ENCODE peak calls at places on chromosome X, in eight cellular contexts. C is IMR-90; R is fibroblast of lung; M is upper lobe of left lung; K is substantia nigra; X is CD8-positive, alpha-beta T cell; Q is lung; I is cardiac muscle cell. B is an unnamed sample.

GRCh38 chrX:118961866-118962560 is 12.4 kb upstream of the LONRF3 start:
- DNase-seq in Q (no peak), I (no peak), M (no peak), X (no peak), R (no peak), C (no peak), K (no peak), B (no peak)

GRCh38 chrX:77918568-77918967 is 8.1 kb downstream of the ATP7A start:
- DNase-seq in X (no peak), M (no peak), I (peak), Q (no peak), R (peak), K (no peak), C (peak), B (no peak)

GRCh38 chrX:107676559-107677378 is 48.5 kb downstream of the PRPS1 start:
- DNase-seq in Q (peak), K (no peak), M (peak), C (peak), R (peak), X (peak), I (peak), B (no peak)

GRCh38 chrX:129959493-129959832 is 23.0 kb upstream of the BCORL1 start:
- DNase-seq in M (peak), X (no peak), I (peak), C (peak), K (no peak), Q (no peak), R (peak), B (no peak)

GRCh38 chrX:12497832-12498591 is 293.2 kb upstream of the PRPS2 start:
- DNase-seq in I (no peak), Q (no peak), K (no peak), C (no peak), X (no peak), M (no peak), R (no peak), B (peak)

GRCh38 chrX:11287505-11287904 is 5.7 kb upstream of the AMELX start:
- DNase-seq in X (no peak), Q (no peak), I (peak), C (peak), M (no peak), R (no peak), K (no peak), B (no peak)

GRCh38 chrX:155632424-155633100 is 19.8 kb upstream of the TMLHE start:
- DNase-seq in I (no peak), R (no peak), K (no peak), Q (no peak), C (peak), M (no peak), X (no peak), B (no peak)

GRCh38 chrX:20515841-20516461 is 249.2 kb upstream of the RPS6KA3 start:
- DNase-seq in X (no peak), K (no peak), R (peak), I (peak), M (no peak), C (peak), Q (no peak), B (no peak)

GRCh38 chrX:76915836-76916235 is 488.3 kb downstream of the MAGEE1 start:
- DNase-seq in R (no peak), C (no peak), Q (no peak), X (no peak), I (no peak), K (no peak), M (no peak), B (no peak)

GRCh38 chrX:18995216-18995615 is 11.3 kb upstream of the PHKA2 start:
- DNase-seq in M (no peak), I (peak), K (no peak), X (no peak), Q (no peak), C (peak), R (peak), B (no peak)

GRCh38 chrX:2732076-2732475 is 19.8 kb upstream of the XG start:
- DNase-seq in R (no peak), C (no peak), M (peak), X (no peak), K (no peak), I (no peak), Q (no peak), B (no peak)

GRCh38 chrX:50157545-50158125 is 43.2 kb downstream of the AKAP4 start:
- DNase-seq in Q (no peak), X (no peak), I (peak), R (no peak), K (no peak), M (no peak), C (no peak), B (no peak)

GRCh38 chrX:44747317-44747716 is 96.5 kb upstream of the DUSP21 start:
- DNase-seq in C (no peak), X (no peak), R (no peak), M (no peak), K (no peak), Q (no peak), I (no peak), B (no peak)

DNA sequence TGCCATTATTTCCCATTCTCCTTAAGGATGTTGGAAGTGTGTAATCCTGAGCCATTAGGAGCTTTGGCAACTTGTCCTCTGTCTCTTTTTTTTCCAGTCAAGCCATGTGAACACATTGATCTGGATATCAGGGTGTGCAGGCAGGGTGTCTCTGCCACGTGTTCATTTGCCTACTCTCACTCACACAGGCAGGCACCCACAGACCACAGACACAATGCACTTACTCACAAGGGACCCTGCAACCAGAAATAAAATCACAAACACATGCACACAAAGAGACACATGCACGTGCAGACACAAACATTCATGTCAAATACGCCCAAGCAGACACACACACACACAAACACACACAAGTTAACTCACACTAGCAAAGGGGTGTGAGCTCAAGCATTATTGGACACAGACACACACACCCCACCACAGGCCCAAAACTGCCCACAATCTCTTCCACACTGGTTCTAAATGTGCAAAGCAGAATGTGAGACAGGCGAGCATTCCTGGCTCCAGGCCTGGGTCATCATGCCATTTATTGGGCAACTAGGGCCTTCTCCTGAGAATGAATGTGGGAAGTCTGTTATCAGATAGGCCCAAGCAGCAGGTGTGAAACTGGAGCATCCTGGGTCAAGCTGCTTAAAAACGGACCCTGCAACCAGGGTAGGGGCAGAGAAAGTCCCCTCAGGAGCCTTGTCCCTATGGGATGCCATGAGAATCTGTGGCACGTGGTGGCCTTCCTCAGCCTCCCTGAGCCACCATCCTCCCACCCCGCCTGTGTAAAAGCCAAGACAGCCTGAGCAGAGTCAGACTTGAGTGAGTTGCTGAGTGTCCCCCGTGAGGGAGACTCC is 63.4 kb downstream of the NBDY start:
- DNase-seq in I (no peak), C (no peak), X (no peak), M (no peak), R (no peak), Q (peak), K (no peak), B (no peak)
- H3K27ac ChIP-seq in I (no peak), C (no peak), X (no peak), M (no peak), R (no peak), Q (no peak), K (no peak), B (no peak)

DNA sequence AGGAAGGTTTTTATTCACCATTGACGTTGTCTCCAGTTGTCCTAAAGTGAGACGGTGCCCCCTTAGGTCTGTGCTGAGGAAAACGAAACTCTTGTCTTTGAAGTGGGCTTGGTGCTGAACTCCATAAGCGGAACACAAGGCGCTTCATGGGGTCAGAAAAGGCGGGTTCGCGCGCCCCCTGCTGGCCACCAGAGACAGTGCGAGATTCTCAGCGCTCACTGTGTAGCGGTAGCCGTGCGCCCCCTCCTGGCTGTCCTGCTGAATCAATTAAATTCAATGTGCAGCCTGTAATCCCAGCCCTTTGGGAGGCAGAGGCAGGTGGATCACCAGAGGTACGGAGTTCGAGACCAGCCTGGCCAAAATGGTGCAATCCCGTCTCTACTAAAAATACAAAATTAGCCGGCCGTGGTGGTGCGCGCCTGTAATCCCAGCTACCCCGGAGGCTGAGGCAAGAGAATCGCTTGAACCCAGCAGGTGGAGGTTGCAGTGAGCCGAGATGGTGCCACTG is 64.1 kb downstream of the RLIM start:
- DNase-seq in X (peak), I (peak), C (peak), M (peak), R (peak), Q (peak), K (peak), B (no peak)
- H3K27ac ChIP-seq in X (no peak), I (no peak), C (no peak), M (no peak), R (no peak), Q (no peak), K (no peak), B (no peak)

GRCh38 chrX:40005290-40006011 is 92.3 kb downstream of the BCOR start:
- DNase-seq in C (no peak), M (peak), X (no peak), I (peak), Q (no peak), K (no peak), R (no peak), B (no peak)
- H3K27ac ChIP-seq in C (no peak), M (no peak), X (no peak), I (no peak), Q (no peak), K (no peak), R (no peak), B (no peak)

DNA sequence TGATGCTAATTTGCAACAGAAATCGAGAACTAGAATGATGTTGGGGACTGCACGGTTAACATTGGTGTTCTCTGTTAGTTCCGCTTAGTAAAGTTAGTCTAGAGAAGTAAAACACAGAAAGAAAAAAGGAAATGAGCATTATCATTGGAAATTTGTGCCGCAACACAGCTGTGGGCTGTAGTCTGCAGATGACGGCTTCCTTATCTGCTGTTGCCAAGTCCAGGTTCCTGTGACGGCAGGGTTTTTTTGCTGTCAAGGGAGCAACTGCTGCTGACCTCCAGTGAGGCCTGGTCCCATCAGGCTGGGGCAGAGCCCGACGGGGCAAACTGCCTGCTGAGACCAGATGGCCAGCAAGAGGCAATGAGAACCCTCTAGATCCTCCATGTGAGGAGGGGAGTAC is 38.9 kb upstream of the PHEX start:
- DNase-seq in Q (no peak), K (no peak), X (no peak), I (peak), R (no peak), M (peak), C (no peak), B (no peak)
- H3K27ac ChIP-seq in Q (no peak), K (no peak), X (no peak), I (peak), R (no peak), M (peak), C (peak), B (no peak)

GRCh38 chrX:39773150-39773549 is 324.6 kb downstream of the BCOR start:
- DNase-seq in I (no peak), C (no peak), X (no peak), Q (no peak), R (no peak), K (no peak), M (no peak), B (no peak)
- H3K27ac ChIP-seq in I (peak), C (no peak), X (no peak), Q (no peak), R (no peak), K (no peak), M (no peak), B (no peak)

GRCh38 chrX:116241001-116241400 is 70.5 kb downstream of the AGTR2 start:
- DNase-seq in I (no peak), K (no peak), Q (no peak), C (no peak), R (no peak), M (no peak), X (no peak), B (no peak)

GRCh38 chrX:116240446-116240845 is 69.9 kb downstream of the AGTR2 start:
- DNase-seq in Q (no peak), M (no peak), X (no peak), K (no peak), I (no peak), R (peak), C (no peak), B (no peak)

GRCh38 chrX:116239944-116240391 is 69.4 kb downstream of the AGTR2 start:
- DNase-seq in M (no peak), K (no peak), I (peak), C (no peak), X (no peak), R (peak), Q (no peak), B (no peak)

GRCh38 chrX:116246261-116246660 is 75.7 kb downstream of the AGTR2 start:
- DNase-seq in M (no peak), R (peak), C (no peak), I (peak), Q (no peak), X (no peak), K (no peak), B (no peak)

DNA sequence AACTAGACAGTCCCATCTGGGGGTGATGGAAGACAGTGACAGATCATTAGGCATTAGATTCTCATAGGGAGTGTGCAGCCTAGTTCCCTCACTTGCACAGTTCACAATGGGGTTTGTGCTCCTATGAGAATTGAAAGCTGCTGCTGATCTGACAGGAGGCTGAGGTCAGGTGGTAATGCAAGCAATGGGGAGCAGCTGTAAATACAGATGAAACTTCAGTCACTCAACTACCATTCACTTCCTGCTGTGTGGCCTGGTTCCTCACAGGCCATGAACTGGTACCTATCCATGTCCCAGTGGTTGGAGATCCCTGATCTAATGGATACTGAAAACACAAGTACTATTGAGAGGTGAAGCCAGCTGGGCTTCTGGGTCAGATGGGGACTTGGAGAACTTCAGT is 72.5 kb downstream of the AGTR2 start:
- DNase-seq in M (no peak), R (no peak), Q (no peak), K (no peak), I (no peak), C (no peak), X (no peak), B (no peak)
- H3K27ac ChIP-seq in M (no peak), R (no peak), Q (no peak), K (no peak), I (no peak), C (no peak), X (no peak), B (no peak)

GRCh38 chrX:63058204-63058603 is 292.9 kb downstream of the SPIN4 start:
- DNase-seq in X (no peak), R (no peak), I (no peak), Q (no peak), C (no peak), M (no peak), K (no peak), B (no peak)
- H3K27ac ChIP-seq in X (no peak), R (no peak), I (no peak), Q (no peak), C (no peak), M (no peak), K (no peak), B (no peak)

DNA sequence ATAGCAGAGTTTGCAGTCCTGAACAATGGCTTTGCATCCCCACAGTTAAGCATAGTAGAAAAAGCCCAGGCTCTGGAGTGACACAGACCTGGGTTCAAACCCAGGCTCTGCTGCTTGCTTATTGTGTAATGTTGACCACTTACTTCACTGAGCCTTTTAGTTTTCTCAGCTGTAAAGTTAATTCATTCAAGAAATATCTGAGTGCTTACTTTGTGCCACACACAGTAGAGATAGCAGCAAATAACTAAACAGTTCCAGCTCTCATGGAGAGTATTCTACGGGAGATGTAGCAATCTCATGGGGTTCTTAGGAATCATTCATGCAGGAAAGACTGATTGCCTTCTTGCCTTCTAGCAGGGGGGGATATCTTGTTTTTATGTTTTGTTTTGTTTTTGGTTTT is 63.2 kb downstream of the SLC9A6 start:
- DNase-seq in M (no peak), X (no peak), I (peak), Q (no peak), R (peak), K (no peak), C (peak), B (no peak)
- H3K27ac ChIP-seq in M (no peak), X (no peak), I (no peak), Q (no peak), R (no peak), K (no peak), C (no peak), B (no peak)

GRCh38 chrX:96729868-96730643 is 45.4 kb downstream of the DIAPH2 start:
- DNase-seq in R (no peak), C (no peak), K (no peak), I (no peak), M (no peak), X (no peak), Q (no peak), B (no peak)
- H3K27ac ChIP-seq in R (no peak), C (no peak), K (no peak), I (peak), M (no peak), X (no peak), Q (no peak), B (no peak)

B was measured in iPS DF 6.9.